ENCODE peak calls at places on chromosomes 4 and X, in ten cellular contexts. K is choroid plexus epithelial cell, P is endothelial cell of umbilical vein, S is chondrocyte, T is spleen, O is upper lobe of left lung, M is MCF 10A, D is D721Med, R is body of pancreas, L is colonic mucosa. X is an unnamed sample.

GRCh38 chrX:136745215-136746173 is 35.2 kb downstream of the ARHGEF6 start:
- DNase-seq in K (no peak), P (no peak), S (no peak), T (no peak), O (no peak), M (no peak), D (no peak), R (no peak), L (no peak), X (no peak)

GRCh38 chr4:75723117-75723801 is 1.1 kb upstream of the USO1 start:
- DNase-seq in K (peak), P (peak), S (no peak), T (no peak), O (no peak), M (peak), D (no peak), R (no peak), L (no peak), X (no peak)

GRCh38 chrX:39757971-39758370 is 339.8 kb downstream of the BCOR start:
- DNase-seq in K (peak), P (peak), S (no peak), T (no peak), O (no peak), M (no peak), D (no peak), R (no peak), L (no peak), X (no peak)

GRCh38 chr4:103002551-103002950 is 17.0 kb downstream of the SLC9B1 start:
- DNase-seq in K (peak), P (peak), S (no peak), T (no peak), O (no peak), M (peak), D (no peak), R (no peak), L (no peak), X (no peak)

GRCh38 chrX:56564182-56564885 is 907 bp downstream of the UBQLN2 start:
- DNase-seq in K (peak), P (peak), S (no peak), T (peak), O (no peak), M (peak), D (no peak), R (peak), L (peak), X (no peak)

GRCh38 chr4:156291317-156291716 is 337.7 kb upstream of the CTSO start:
- DNase-seq in K (peak), P (no peak), S (no peak), T (no peak), O (no peak), M (no peak), D (no peak), R (no peak), L (no peak), X (no peak)

GRCh38 chrX:79081895-79082512 is 62.5 kb upstream of the GPR174 start:
- DNase-seq in K (peak), P (peak), S (no peak), T (no peak), O (no peak), M (peak), D (no peak), R (peak), L (peak), X (no peak)

GRCh38 chr4:26912810-26913209 is 52.2 kb downstream of the STIM2 start:
- DNase-seq in K (no peak), P (no peak), S (no peak), T (no peak), O (no peak), M (no peak), D (no peak), R (no peak), L (no peak), X (no peak)

GRCh38 chr4:81445196-81445595 is 26.5 kb downstream of the RASGEF1B start:
- DNase-seq in K (no peak), P (no peak), S (no peak), T (no peak), O (no peak), M (no peak), D (no peak), R (no peak), L (no peak), X (no peak)

GRCh38 chr4:83910693-83911092 is 374.8 kb downstream of the GPAT3 start:
- DNase-seq in K (no peak), P (no peak), S (no peak), T (no peak), O (no peak), M (no peak), D (no peak), R (no peak), L (no peak), X (no peak)

GRCh38 chr4:169244210-169244609 is 26.5 kb downstream of the SH3RF1 start:
- DNase-seq in K (no peak), P (peak), S (no peak), T (no peak), O (no peak), M (no peak), D (no peak), R (no peak), L (no peak), X (no peak)

GRCh38 chr4:41358626-41359025 is 101.9 kb downstream of the UCHL1 start:
- DNase-seq in K (no peak), P (no peak), S (no peak), T (peak), O (peak), M (no peak), D (no peak), R (peak), L (no peak), X (no peak)

GRCh38 chr4:108166038-108166437 is 2.7 kb downstream of the LEF1 start:
- DNase-seq in K (no peak), P (no peak), S (no peak), T (no peak), O (no peak), M (no peak), D (no peak), R (no peak), L (no peak), X (no peak)

GRCh38 chr4:68748181-68748981 is 67.4 kb upstream of the UGT2B10 start:
- DNase-seq in K (no peak), P (peak), S (no peak), T (no peak), O (no peak), M (peak), D (no peak), R (no peak), L (no peak), X (no peak)

GRCh38 chrX:19799319-19800182 is 87.8 kb downstream of the SH3KBP1 start:
- DNase-seq in K (peak), P (peak), S (no peak), T (no peak), O (no peak), M (no peak), D (no peak), R (no peak), L (no peak), X (no peak)

GRCh38 chrX:22063284-22063683 is 31.2 kb downstream of the PHEX start:
- DNase-seq in K (no peak), P (no peak), S (no peak), T (no peak), O (no peak), M (no peak), D (no peak), R (no peak), L (no peak), X (peak)

GRCh38 chrX:50874878-50875277 is 35.7 kb upstream of the BMP15 start:
- DNase-seq in K (no peak), P (no peak), S (no peak), T (no peak), O (no peak), M (no peak), D (no peak), R (no peak), L (no peak), X (no peak)

GRCh38 chr4:110514889-110515479 is 39.0 kb downstream of the ENPEP start:
- DNase-seq in K (peak), P (peak), S (no peak), T (no peak), O (no peak), M (peak), D (no peak), R (no peak), L (no peak), X (no peak)

GRCh38 chr4:168584321-168584771 is 87.5 kb downstream of the PALLD start:
- DNase-seq in K (peak), P (peak), S (no peak), T (no peak), O (no peak), M (no peak), D (no peak), R (no peak), L (no peak), X (no peak)

GRCh38 chrX:134737061-134737460 is 78.8 kb upstream of the PLAC1 start:
- DNase-seq in K (no peak), P (peak), S (no peak), T (no peak), O (no peak), M (no peak), D (no peak), R (no peak), L (no peak), X (no peak)

GRCh38 chr4:177041356-177041755 is 248.6 kb upstream of the VEGFC start:
- DNase-seq in K (no peak), P (no peak), S (no peak), T (no peak), O (no peak), M (no peak), D (no peak), R (no peak), L (no peak), X (no peak)

GRCh38 chr4:44425614-44426208 is 22.9 kb downstream of the KCTD8 start:
- DNase-seq in K (peak), P (peak), S (no peak), T (no peak), O (no peak), M (peak), D (no peak), R (no peak), L (no peak), X (no peak)

GRCh38 chr4:158038718-158039117 is 134.1 kb downstream of the GASK1B start:
- DNase-seq in K (no peak), P (no peak), S (no peak), T (no peak), O (no peak), M (no peak), D (no peak), R (no peak), L (no peak), X (no peak)

GRCh38 chrX:20507901-20508620 is 241.4 kb upstream of the RPS6KA3 start:
- DNase-seq in K (no peak), P (no peak), S (no peak), T (no peak), O (no peak), M (no peak), D (no peak), R (no peak), L (no peak), X (no peak)

GRCh38 chrX:110219920-110220319 is 98.0 kb downstream of the AMMECR1 start:
- DNase-seq in K (peak), P (peak), S (no peak), T (no peak), O (no peak), M (peak), D (no peak), R (no peak), L (no peak), X (no peak)

GRCh38 chr4:76752911-76753494 is 144.9 kb downstream of the SOWAHB start:
- DNase-seq in K (peak), P (peak), S (no peak), T (no peak), O (no peak), M (peak), D (no peak), R (no peak), L (no peak), X (no peak)

GRCh38 chr4:183304067-183304466 is 16.0 kb downstream of the CLDN22 start:
- DNase-seq in K (no peak), P (no peak), S (no peak), T (no peak), O (no peak), M (no peak), D (no peak), R (no peak), L (no peak), X (no peak)

GRCh38 chr4:110631582-110632505 is 9.0 kb upstream of the PITX2 start:
- DNase-seq in K (peak), P (peak), S (no peak), T (peak), O (peak), M (peak), D (peak), R (peak), L (peak), X (no peak)

GRCh38 chr4:160224049-160224448 is 1121.2 kb downstream of the RAPGEF2 start:
- DNase-seq in K (no peak), P (no peak), S (no peak), T (peak), O (no peak), M (no peak), D (no peak), R (no peak), L (no peak), X (no peak)

GRCh38 chr4:136526517-136526916 is 1005.8 kb downstream of the PCDH18 start:
- DNase-seq in K (peak), P (peak), S (no peak), T (no peak), O (no peak), M (no peak), D (no peak), R (no peak), L (no peak), X (no peak)

GRCh38 chr4:104494822-104495559 is at the start of gene CXXC4:
- DNase-seq in K (peak), P (peak), S (peak), T (peak), O (peak), M (peak), D (no peak), R (peak), L (peak), X (no peak)

GRCh38 chr4:87313756-87314155 is 8.9 kb downstream of the HSD17B13 start:
- DNase-seq in K (no peak), P (no peak), S (no peak), T (no peak), O (no peak), M (no peak), D (no peak), R (peak), L (no peak), X (no peak)

GRCh38 chr4:37837446-37837845 is 11.0 kb downstream of the PGM2 start:
- DNase-seq in K (peak), P (peak), S (no peak), T (no peak), O (no peak), M (peak), D (no peak), R (no peak), L (no peak), X (no peak)

GRCh38 chrX:39661508-39661907 is 436.2 kb downstream of the BCOR start:
- DNase-seq in K (no peak), P (no peak), S (no peak), T (no peak), O (no peak), M (no peak), D (no peak), R (no peak), L (no peak), X (no peak)

GRCh38 chrX:3576886-3577516 is 136.4 kb downstream of the PRKX start:
- DNase-seq in K (peak), P (no peak), S (no peak), T (no peak), O (no peak), M (no peak), D (no peak), R (no peak), L (no peak), X (no peak)

GRCh38 chr4:40058121-40058520 is 1.5 kb downstream of the N4BP2 start:
- DNase-seq in K (no peak), P (no peak), S (no peak), T (no peak), O (no peak), M (no peak), D (no peak), R (no peak), L (no peak), X (no peak)

GRCh38 chr4:40055379-40055872 is 1.2 kb upstream of the N4BP2 start:
- DNase-seq in K (peak), P (no peak), S (no peak), T (no peak), O (no peak), M (no peak), D (no peak), R (no peak), L (no peak), X (no peak)

GRCh38 chr4:40056722-40057539 is at the start of gene N4BP2:
- DNase-seq in K (peak), P (peak), S (peak), T (peak), O (peak), M (peak), D (peak), R (peak), L (peak), X (peak)

GRCh38 chr4:40057540-40058091 is 966 bp downstream of the N4BP2 start:
- DNase-seq in K (peak), P (peak), S (no peak), T (peak), O (peak), M (peak), D (peak), R (peak), L (peak), X (peak)

DNA sequence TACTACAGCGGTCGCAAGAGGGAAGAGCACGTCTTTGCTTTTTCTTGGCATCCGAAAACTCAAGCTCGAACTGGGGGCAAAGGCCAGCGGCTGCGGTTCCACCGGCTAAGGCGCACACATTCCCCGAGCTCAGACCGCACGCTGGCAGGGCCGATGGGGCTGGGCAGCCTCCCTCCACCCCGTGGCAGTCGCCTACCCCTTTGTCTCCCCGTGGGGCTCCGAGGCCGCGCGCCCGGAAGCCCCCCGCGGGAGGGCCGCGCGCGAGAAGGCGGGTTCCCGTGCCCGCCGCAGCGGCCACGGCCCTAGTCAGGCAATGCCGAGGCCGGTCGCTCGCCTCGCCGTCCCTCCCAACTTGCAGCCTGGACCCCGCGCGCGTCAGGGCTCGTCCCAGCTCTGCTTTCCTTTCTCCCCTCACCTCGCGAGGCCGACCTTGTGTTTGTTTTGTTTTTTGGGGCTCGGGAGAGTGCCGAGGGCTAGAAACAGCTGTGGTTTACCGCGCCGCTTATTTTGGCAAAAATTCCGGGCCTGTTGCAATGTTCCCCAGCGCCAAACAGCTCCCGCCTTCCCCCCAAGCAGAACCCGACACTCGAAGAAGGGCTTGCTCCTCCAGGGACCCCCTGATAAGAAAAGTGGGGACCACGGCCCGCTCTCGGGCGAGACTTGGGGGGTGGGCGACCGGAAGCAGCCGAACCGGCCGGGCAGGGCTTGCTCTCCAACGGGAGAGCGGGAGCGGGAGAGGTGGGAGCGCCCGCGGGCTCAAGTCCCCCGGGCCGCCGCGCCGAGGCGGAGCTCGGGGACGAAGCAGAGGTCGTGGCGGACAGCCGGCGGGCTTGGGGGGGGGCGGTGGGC is 553 bp upstream of the N4BP2 start:
- DNase-seq in K (peak), P (peak), S (peak), T (peak), O (peak), M (peak), D (no peak), R (peak), L (peak), X (peak)
- TF ChIP-seq CTCF in K (peak), P (peak), S (no peak), T (no peak), O (no peak), M (no peak), D (no peak), R (peak), L (no peak), X (no peak)

GRCh38 chrX:87337267-87337666 is 180.3 kb upstream of the KLHL4 start:
- DNase-seq in K (peak), P (no peak), S (no peak), T (no peak), O (no peak), M (no peak), D (no peak), R (no peak), L (no peak), X (no peak)
- TF ChIP-seq CTCF in K (peak), P (no peak), S (no peak), T (no peak), O (no peak), M (peak), D (no peak), R (no peak), L (no peak), X (no peak)

GRCh38 chr4:38856524-38857337 is at the start of gene TLR6:
- DNase-seq in K (peak), P (peak), S (no peak), T (no peak), O (peak), M (peak), D (no peak), R (peak), L (peak), X (no peak)
- TF ChIP-seq CTCF in K (peak), P (peak), S (peak), T (peak), O (peak), M (peak), D (peak), R (peak), L (peak), X (peak)

GRCh38 chrX:140050906-140051305 is 85.6 kb upstream of the CXorf66 start:
- DNase-seq in K (peak), P (no peak), S (no peak), T (no peak), O (no peak), M (peak), D (no peak), R (no peak), L (no peak), X (no peak)
- TF ChIP-seq CTCF in K (peak), P (peak), S (peak), T (no peak), O (no peak), M (peak), D (peak), R (peak), L (no peak), X (no peak)

GRCh38 chr4:106522839-106523238 is 154.3 kb upstream of the GIMD1 start:
- DNase-seq in K (peak), P (peak), S (no peak), T (no peak), O (no peak), M (peak), D (no peak), R (no peak), L (no peak), X (no peak)
- TF ChIP-seq CTCF in K (peak), P (peak), S (peak), T (no peak), O (no peak), M (no peak), D (no peak), R (no peak), L (no peak), X (no peak)

GRCh38 chrX:71911023-71911730 is 532 bp downstream of the NHSL2 start:
- DNase-seq in K (no peak), P (no peak), S (no peak), T (no peak), O (no peak), M (no peak), D (no peak), R (peak), L (no peak), X (no peak)
- TF ChIP-seq CTCF in K (peak), P (peak), S (peak), T (no peak), O (no peak), M (peak), D (no peak), R (no peak), L (no peak), X (no peak)

GRCh38 chr4:187992971-187993370 is 2.6 kb upstream of the ZFP42 start:
- DNase-seq in K (no peak), P (no peak), S (no peak), T (no peak), O (no peak), M (no peak), D (no peak), R (no peak), L (no peak), X (no peak)

GRCh38 chr4:187999406-187999932 is 3.9 kb downstream of the ZFP42 start:
- DNase-seq in K (no peak), P (no peak), S (no peak), T (no peak), O (no peak), M (no peak), D (no peak), R (no peak), L (no peak), X (no peak)

GRCh38 chr4:187996502-187997177 is 1.1 kb downstream of the ZFP42 start:
- DNase-seq in K (no peak), P (no peak), S (no peak), T (no peak), O (no peak), M (no peak), D (no peak), R (no peak), L (no peak), X (no peak)

GRCh38 chr4:187995322-187996207 is at the start of gene ZFP42:
- DNase-seq in K (no peak), P (no peak), S (no peak), T (no peak), O (no peak), M (no peak), D (no peak), R (no peak), L (peak), X (no peak)

DNA sequence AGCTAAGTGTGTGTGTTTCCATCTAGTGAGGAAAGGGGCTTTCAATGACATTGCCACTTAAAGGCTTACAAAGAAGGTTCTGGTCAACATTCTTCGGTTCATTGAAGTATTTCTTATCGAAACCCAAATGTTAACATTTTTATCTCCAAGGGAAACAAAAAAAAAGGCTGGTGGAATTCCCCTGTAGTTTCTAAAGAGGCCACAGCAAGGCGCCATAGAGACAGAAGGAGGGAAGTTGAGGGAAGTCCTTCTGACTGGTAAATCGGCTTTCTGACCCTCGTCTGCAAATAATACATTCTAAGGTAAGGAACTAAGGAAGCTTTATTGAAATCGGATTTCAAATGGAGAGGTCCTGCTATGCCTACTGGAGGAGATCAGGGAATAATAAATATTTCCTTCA is 1.7 kb upstream of the ZFP42 start:
- DNase-seq in K (no peak), P (no peak), S (no peak), T (no peak), O (no peak), M (peak), D (no peak), R (no peak), L (no peak), X (no peak)
- TF ChIP-seq CTCF in K (peak), P (no peak), S (peak), T (no peak), O (peak), M (peak), D (peak), R (no peak), L (no peak), X (no peak)